ENCODE peak calls at places on chromosomes 2 and 18, in nine cellular contexts. Y, X, U, J, R, G, D, M and F are unnamed samples.

GRCh38 chr2:232332940-232333259 is 45.7 kb upstream of the ALPP start:
- DNase-seq in J (no peak), M (no peak), U (no peak), Y (no peak), R (no peak), D (no peak), X (no peak), G (no peak), F (no peak)

GRCh38 chr2:75612862-75613243 is 33.7 kb upstream of the MRPL19 start:
- DNase-seq in Y (no peak), X (no peak), G (no peak), D (no peak), U (no peak), R (no peak), J (no peak), M (no peak), F (no peak)

GRCh38 chr18:79489900-79490592 is 94.3 kb downstream of the NFATC1 start:
- DNase-seq in R (peak), X (no peak), M (peak), D (no peak), Y (no peak), U (no peak), G (no peak), J (no peak), F (no peak)

GRCh38 chr18:45517181-45517741 is 98.0 kb upstream of the SLC14A2 start:
- DNase-seq in Y (no peak), J (peak), U (no peak), M (peak), R (peak), D (peak), X (peak), G (no peak), F (no peak)

GRCh38 chr18:12394428-12394827 is 13.3 kb upstream of the PRELID3A start:
- DNase-seq in J (no peak), G (no peak), M (no peak), R (no peak), X (no peak), U (no peak), Y (no peak), D (no peak), F (no peak)

GRCh38 chr2:181660181-181660580 is 3.3 kb upstream of the CERKL start:
- DNase-seq in J (no peak), G (no peak), X (no peak), R (no peak), D (no peak), Y (no peak), U (no peak), M (no peak), F (no peak)

GRCh38 chr18:75363446-75364225 is 63.9 kb downstream of the SMIM21 start:
- DNase-seq in X (no peak), U (no peak), J (no peak), G (no peak), D (no peak), M (no peak), Y (no peak), R (no peak), F (no peak)

GRCh38 chr2:168456526-168457176 is 579 bp downstream of the CERS6 start:
- DNase-seq in Y (peak), J (no peak), D (peak), U (no peak), R (peak), G (peak), M (peak), X (peak), F (peak)

GRCh38 chr2:217065695-217066405 is 206.0 kb upstream of the TNP1 start:
- DNase-seq in U (no peak), G (no peak), J (peak), X (peak), D (peak), Y (no peak), R (no peak), M (no peak), F (no peak)

GRCh38 chr2:159046966-159047365 is 78.5 kb downstream of the TANC1 start:
- DNase-seq in X (peak), D (peak), M (no peak), Y (no peak), U (no peak), R (no peak), G (no peak), J (no peak), F (no peak)

GRCh38 chr2:19357383-19358241 is 811 bp downstream of the OSR1 start:
- DNase-seq in Y (no peak), M (no peak), D (peak), J (no peak), G (no peak), R (no peak), X (peak), U (no peak), F (no peak)

GRCh38 chr2:5692561-5693287 is 540 bp downstream of the SOX11 start:
- DNase-seq in U (no peak), R (no peak), Y (no peak), G (no peak), M (peak), D (peak), J (no peak), X (peak), F (no peak)

GRCh38 chr2:109529532-109530449 is 84.0 kb downstream of the SEPTIN10 start:
- DNase-seq in X (no peak), U (no peak), Y (no peak), R (no peak), J (no peak), M (no peak), G (no peak), D (peak), F (no peak)

GRCh38 chr2:109457811-109458210 is 156.0 kb downstream of the SEPTIN10 start:
- DNase-seq in R (no peak), J (no peak), M (no peak), X (peak), Y (no peak), U (no peak), D (no peak), G (no peak), F (no peak)

GRCh38 chr2:26503238-26503880 is 25.4 kb upstream of the OTOF start:
- DNase-seq in Y (peak), J (peak), G (peak), X (peak), M (peak), U (peak), D (peak), R (peak), F (peak)

GRCh38 chr2:127516031-127516430 is 10.3 kb downstream of the IWS1 start:
- DNase-seq in D (peak), M (no peak), X (peak), R (peak), G (peak), U (no peak), Y (no peak), J (no peak), F (peak)

GRCh38 chr2:41194235-41194634 is 742.3 kb upstream of the SLC8A1 start:
- DNase-seq in Y (no peak), D (peak), G (no peak), J (no peak), R (peak), M (peak), X (no peak), U (no peak), F (peak)

GRCh38 chr2:173524257-173524951 is 169.7 kb downstream of the CDCA7 start:
- DNase-seq in M (no peak), G (no peak), R (no peak), J (no peak), D (no peak), U (no peak), X (no peak), Y (no peak), F (no peak)

GRCh38 chr2:238137885-238138284 is 583 bp upstream of the KLHL30 start:
- DNase-seq in U (no peak), J (no peak), G (no peak), D (no peak), M (no peak), R (no peak), Y (no peak), X (no peak), F (no peak)

GRCh38 chr2:8298783-8299182 is 383.1 kb upstream of the ID2 start:
- DNase-seq in J (no peak), Y (no peak), D (peak), M (no peak), X (no peak), G (no peak), U (no peak), R (peak), F (peak)

GRCh38 chr2:229240984-229241491 is 30.0 kb downstream of the PID1 start:
- DNase-seq in U (no peak), Y (no peak), M (no peak), R (no peak), G (no peak), X (no peak), D (no peak), J (no peak), F (no peak)

GRCh38 chr2:191318037-191318728 is 73.0 kb downstream of the MYO1B start:
- DNase-seq in X (peak), R (no peak), D (peak), M (no peak), G (no peak), U (no peak), Y (no peak), J (no peak), F (peak)